ENCODE peak calls at places on chromosomes 12 and 14, in five cellular contexts. Q is cardiac fibroblast; J is fibroblast of pulmonary artery; X is CD4-positive, CD25-positive, alpha-beta regulatory T cell; N is mesendoderm. D is an unnamed sample.
A peak's percentile ranks its signal among the peaks of the same experiment; 100 is the strongest.

GRCh38 chr12:46555379-46555778 is 182.8 kb upstream of the SLC38A2 start:
- DNase-seq in Q (peak; percentile 86), J (peak; percentile 85), X (no peak), N (no peak), D (peak; percentile 84)

GRCh38 chr12:120357104-120357503 is 11.9 kb downstream of the MSI1 start:
- DNase-seq in Q (no peak), J (no peak), X (no peak), N (no peak), D (no peak)

GRCh38 chr14:89615421-89615820 is 198.4 kb upstream of the FOXN3 start:
- DNase-seq in Q (peak; percentile 61), J (peak; percentile 72), X (no peak), N (peak; percentile 72), D (no peak)

GRCh38 chr12:34405286-34406227 is 383.3 kb downstream of the ALG10 start:
- DNase-seq in Q (no peak), J (no peak), X (no peak), N (no peak), D (no peak)

GRCh38 chr14:32472512-32473472 is 143.7 kb downstream of the AKAP6 start:
- DNase-seq in Q (peak; percentile 77), J (peak; percentile 69), X (no peak), N (peak; percentile 61), D (peak; percentile 79)

GRCh38 chr12:129073157-129073915 is 220.1 kb downstream of the GLT1D1 start:
- DNase-seq in Q (no peak), J (no peak), X (no peak), N (no peak), D (no peak)

GRCh38 chr12:121713257-121714155 is 954 bp downstream of the TMEM120B start:
- DNase-seq in Q (peak; percentile 41), J (peak; percentile 24), X (no peak), N (no peak), D (no peak)

GRCh38 chr14:69715725-69716482 is 51.0 kb upstream of the SRSF5 start:
- DNase-seq in Q (peak; percentile 98), J (peak; percentile 98), X (no peak), N (no peak), D (peak; percentile 92)

GRCh38 chr12:2291182-2291832 is 238.5 kb downstream of the CACNA1C start:
- DNase-seq in Q (peak; percentile 50), J (peak; percentile 61), X (peak; percentile 24), N (peak; percentile 79), D (peak; percentile 19)

GRCh38 chr14:61609143-61609851 is 86.0 kb upstream of the HIF1A start:
- DNase-seq in Q (peak; percentile 77), J (peak; percentile 58), X (no peak), N (peak; percentile 39), D (no peak)

GRCh38 chr12:92574046-92574783 is 128.6 kb upstream of the PLEKHG7 start:
- DNase-seq in Q (no peak), J (no peak), X (no peak), N (peak; percentile 77), D (peak; percentile 59)

GRCh38 chr14:77025744-77026165 is 2.8 kb downstream of the IRF2BPL start:
- DNase-seq in Q (no peak), J (no peak), X (no peak), N (no peak), D (no peak)
- H3K4me3 ChIP-seq in Q (peak overlapping the region; percentile 80), J (peak overlapping the region; percentile 94), X (peak overlapping the region; percentile 71), N (peak overlapping the region; percentile 62), D (peak overlapping the region; percentile 81)

GRCh38 chr14:74929242-74929641 is 6.2 kb upstream of the RPS6KL1 start:
- DNase-seq in Q (no peak), J (no peak), X (no peak), N (no peak), D (no peak)
- H3K4me3 ChIP-seq in Q (no peak overlapping the region), J (no peak overlapping the region), X (no peak overlapping the region), N (no peak overlapping the region), D (no peak overlapping the region)

DNA sequence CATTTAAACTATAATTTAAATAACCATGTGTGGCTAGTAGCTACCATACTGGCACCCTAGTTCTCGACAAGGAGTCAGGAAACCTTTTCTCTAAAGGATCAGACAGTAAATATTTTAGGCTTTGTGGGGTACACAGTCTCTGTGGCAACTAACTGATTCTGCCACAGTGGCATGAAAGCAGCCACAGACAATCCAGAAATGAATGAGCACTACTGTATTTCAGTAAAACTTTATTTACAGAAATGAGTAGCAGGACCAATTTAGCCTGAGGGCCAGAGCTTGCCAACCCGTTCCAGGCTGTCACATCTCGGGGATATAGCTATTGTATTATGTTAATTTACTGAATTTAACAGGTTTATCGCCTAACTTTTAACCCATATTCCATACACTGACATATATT is 278.7 kb downstream of the ITPR2 start:
- DNase-seq in Q (no peak), J (no peak), X (no peak), N (no peak), D (no peak)
- H3K4me3 ChIP-seq in Q (no peak overlapping the region), J (no peak overlapping the region), X (no peak overlapping the region), N (no peak overlapping the region), D (no peak overlapping the region)

GRCh38 chr14:91508105-91508504 is 2.0 kb downstream of the PPP4R3A start:
- DNase-seq in Q (no peak), J (no peak), X (no peak), N (no peak), D (no peak)
- H3K4me3 ChIP-seq in Q (peak overlapping the region; percentile 95), J (peak overlapping the region; percentile 69), X (peak overlapping the region; percentile 100), N (no peak overlapping the region), D (peak overlapping the region; percentile 95)

GRCh38 chr12:89863332-89863938 is 154.8 kb upstream of the ATP2B1 start:
- DNase-seq in Q (no peak), J (no peak), X (peak; percentile 90), N (no peak), D (no peak)
- H3K4me3 ChIP-seq in Q (no peak overlapping the region), J (no peak overlapping the region), X (peak overlapping the region; percentile 72), N (no peak overlapping the region), D (no peak overlapping the region)

DNA sequence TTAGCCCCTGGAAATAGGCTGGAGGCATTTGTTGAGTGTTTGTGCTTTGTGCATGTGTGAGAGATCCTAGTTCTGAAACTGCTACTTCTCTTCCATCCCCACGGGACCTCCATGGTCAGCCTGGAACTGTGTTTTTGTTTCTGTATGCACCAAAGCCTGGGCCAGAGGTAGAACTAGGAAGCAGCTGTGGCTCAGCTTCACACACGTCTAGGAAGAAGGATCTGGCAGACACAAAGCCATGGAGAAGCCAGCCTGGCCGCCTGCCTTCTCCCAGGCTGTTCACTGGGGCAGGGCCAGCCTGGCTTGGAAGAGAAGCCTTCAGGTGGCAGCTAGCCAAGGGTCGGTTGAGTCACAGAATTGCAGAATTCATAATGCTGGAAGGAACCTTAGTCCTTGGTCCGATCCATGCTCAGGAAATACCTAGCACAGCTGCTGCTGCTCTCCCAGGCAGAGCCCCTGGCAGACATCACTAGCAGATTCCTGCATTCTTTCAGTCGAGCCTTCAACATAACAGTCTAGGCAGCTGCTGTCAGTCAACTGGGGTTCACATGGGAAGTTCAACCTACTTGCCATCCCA is 27.0 kb downstream of the RIN3 start:
- DNase-seq in Q (peak; percentile 100), J (peak; percentile 100), X (no peak), N (peak; percentile 29), D (peak; percentile 92)
- H3K4me3 ChIP-seq in Q (no peak overlapping the region), J (peak overlapping the region; percentile 5), X (no peak overlapping the region), N (no peak overlapping the region), D (no peak overlapping the region)